ENCODE peak calls at places on chromosome 4, in six cellular contexts. One of them, this sample, is unnamed.

GRCh38 chr4:138609943-138610350 is 367.8 kb upstream of the SLC7A11 start:
- DNase-seq in AG08395: peak
- DNase-seq in BJ: peak
- DNase-seq in GM19239: no peak
- DNase-seq in activated CD8-positive, alpha-beta memory T cell treated with anti-CD3 and anti-CD28 coated beads for 48 hours: no peak
- DNase-seq in upper lobe of right lung: no peak
- DNase-seq in this sample: no peak

GRCh38 chr4:87555751-87556619 is 26.8 kb upstream of the SPARCL1 start:
- DNase-seq in AG08395: peak
- DNase-seq in BJ: peak
- DNase-seq in GM19239: no peak
- DNase-seq in activated CD8-positive, alpha-beta memory T cell treated with anti-CD3 and anti-CD28 coated beads for 48 hours: no peak
- DNase-seq in upper lobe of right lung: no peak
- DNase-seq in this sample: no peak

GRCh38 chr4:73434311-73434710 is 1.7 kb upstream of the AFP start:
- DNase-seq in AG08395: peak
- DNase-seq in BJ: no peak
- DNase-seq in GM19239: peak
- DNase-seq in activated CD8-positive, alpha-beta memory T cell treated with anti-CD3 and anti-CD28 coated beads for 48 hours: no peak
- DNase-seq in upper lobe of right lung: no peak
- DNase-seq in this sample: no peak

GRCh38 chr4:142741995-142742394 is 104.1 kb downstream of the INPP4B start:
- DNase-seq in AG08395: no peak
- DNase-seq in BJ: no peak
- DNase-seq in GM19239: no peak
- DNase-seq in activated CD8-positive, alpha-beta memory T cell treated with anti-CD3 and anti-CD28 coated beads for 48 hours: no peak
- DNase-seq in upper lobe of right lung: no peak
- DNase-seq in this sample: no peak

GRCh38 chr4:27149541-27150212 is 289.0 kb downstream of the STIM2 start:
- DNase-seq in AG08395: no peak
- DNase-seq in BJ: peak
- DNase-seq in GM19239: no peak
- DNase-seq in activated CD8-positive, alpha-beta memory T cell treated with anti-CD3 and anti-CD28 coated beads for 48 hours: no peak
- DNase-seq in upper lobe of right lung: no peak
- DNase-seq in this sample: no peak

GRCh38 chr4:66974665-66975064 is 570.6 kb downstream of the CENPC start:
- DNase-seq in AG08395: no peak
- DNase-seq in BJ: no peak
- DNase-seq in GM19239: no peak
- DNase-seq in activated CD8-positive, alpha-beta memory T cell treated with anti-CD3 and anti-CD28 coated beads for 48 hours: no peak
- DNase-seq in upper lobe of right lung: no peak
- DNase-seq in this sample: no peak

GRCh38 chr4:82431026-82431745 is 796 bp downstream of the ENOPH1 start:
- DNase-seq in AG08395: peak
- DNase-seq in BJ: no peak
- DNase-seq in GM19239: no peak
- DNase-seq in activated CD8-positive, alpha-beta memory T cell treated with anti-CD3 and anti-CD28 coated beads for 48 hours: no peak
- DNase-seq in upper lobe of right lung: peak
- DNase-seq in this sample: peak

GRCh38 chr4:54784188-54784671 is 126.5 kb downstream of the KIT start:
- DNase-seq in AG08395: peak
- DNase-seq in BJ: peak
- DNase-seq in GM19239: no peak
- DNase-seq in activated CD8-positive, alpha-beta memory T cell treated with anti-CD3 and anti-CD28 coated beads for 48 hours: no peak
- DNase-seq in upper lobe of right lung: peak
- DNase-seq in this sample: peak

GRCh38 chr4:28435346-28435745 is 1574.7 kb downstream of the STIM2 start:
- DNase-seq in AG08395: no peak
- DNase-seq in BJ: no peak
- DNase-seq in GM19239: no peak
- DNase-seq in activated CD8-positive, alpha-beta memory T cell treated with anti-CD3 and anti-CD28 coated beads for 48 hours: no peak
- DNase-seq in upper lobe of right lung: no peak
- DNase-seq in this sample: no peak

GRCh38 chr4:84634961-84635360 is 52.0 kb downstream of the CDS1 start:
- DNase-seq in AG08395: no peak
- DNase-seq in BJ: no peak
- DNase-seq in GM19239: no peak
- DNase-seq in activated CD8-positive, alpha-beta memory T cell treated with anti-CD3 and anti-CD28 coated beads for 48 hours: no peak
- DNase-seq in upper lobe of right lung: no peak
- DNase-seq in this sample: no peak

GRCh38 chr4:147313114-147313513 is 167.8 kb upstream of the EDNRA start:
- DNase-seq in AG08395: no peak
- DNase-seq in BJ: no peak
- DNase-seq in GM19239: no peak
- DNase-seq in activated CD8-positive, alpha-beta memory T cell treated with anti-CD3 and anti-CD28 coated beads for 48 hours: no peak
- DNase-seq in upper lobe of right lung: no peak
- DNase-seq in this sample: no peak

This sample was measured in NCI-H510A.